ENCODE peak calls at places on chromosomes 16 and 17, in six cellular contexts. One of them, this sample, is unnamed.

GRCh38 chr16:2260250-2260649 is 7.7 kb downstream of the RNPS1 start:
- DNase-seq in K562: no peak
- DNase-seq in psoas muscle: no peak
- DNase-seq in cardiac muscle cell: no peak
- DNase-seq in ovary: no peak
- DNase-seq in tibial nerve: no peak
- DNase-seq in this sample: no peak

GRCh38 chr17:78935419-78936323 is 10.5 kb upstream of the TIMP2 start:
- DNase-seq in cardiac muscle cell: no peak
- DNase-seq in K562: peak; percentile 26
- DNase-seq in tibial nerve: peak; percentile 65
- DNase-seq in psoas muscle: peak; percentile 78
- DNase-seq in ovary: peak; percentile 88
- DNase-seq in this sample: no peak

GRCh38 chr17:31433091-31433790 is 41.8 kb downstream of the RAB11FIP4 start:
- DNase-seq in K562: no peak
- DNase-seq in tibial nerve: no peak
- DNase-seq in ovary: no peak
- DNase-seq in psoas muscle: no peak
- DNase-seq in cardiac muscle cell: no peak
- DNase-seq in this sample: peak; percentile 45

GRCh38 chr16:12541672-12542071 is 262.0 kb downstream of the CPPED1 start:
- DNase-seq in K562: peak; percentile 29
- DNase-seq in tibial nerve: no peak
- DNase-seq in cardiac muscle cell: no peak
- DNase-seq in psoas muscle: no peak
- DNase-seq in ovary: no peak
- DNase-seq in this sample: no peak

GRCh38 chr17:30363715-30364202 is 15.0 kb upstream of the CPD start:
- DNase-seq in ovary: no peak
- DNase-seq in K562: no peak
- DNase-seq in tibial nerve: no peak
- DNase-seq in psoas muscle: no peak
- DNase-seq in cardiac muscle cell: no peak
- DNase-seq in this sample: peak; percentile 95

GRCh38 chr16:68264128-68265077 is at the start of gene SLC7A6:
- DNase-seq in cardiac muscle cell: peak; percentile 80
- DNase-seq in K562: peak; percentile 91
- DNase-seq in tibial nerve: peak; percentile 62
- DNase-seq in ovary: peak; percentile 69
- DNase-seq in psoas muscle: peak; percentile 83
- DNase-seq in this sample: peak; percentile 92

GRCh38 chr17:36935681-36936454 is 1.4 kb upstream of the LHX1 start:
- DNase-seq in psoas muscle: no peak
- DNase-seq in ovary: no peak
- DNase-seq in K562: peak; percentile 43
- DNase-seq in cardiac muscle cell: peak; percentile 52
- DNase-seq in tibial nerve: no peak
- DNase-seq in this sample: no peak

GRCh38 chr17:2054740-2055493 is at the start of gene HIC1:
- DNase-seq in cardiac muscle cell: peak; percentile 86
- DNase-seq in K562: peak; percentile 52
- DNase-seq in tibial nerve: peak; percentile 71
- DNase-seq in psoas muscle: peak; percentile 81
- DNase-seq in ovary: peak; percentile 87
- DNase-seq in this sample: peak; percentile 87

GRCh38 chr17:45985447-45985846 is 13.6 kb upstream of the STH start:
- DNase-seq in tibial nerve: no peak
- DNase-seq in K562: no peak
- DNase-seq in cardiac muscle cell: no peak
- DNase-seq in ovary: no peak
- DNase-seq in psoas muscle: no peak
- DNase-seq in this sample: no peak

GRCh38 chr17:30550512-30551273 is 73.5 kb downstream of the GOSR1 start:
- DNase-seq in ovary: no peak
- DNase-seq in cardiac muscle cell: no peak
- DNase-seq in psoas muscle: no peak
- DNase-seq in tibial nerve: no peak
- DNase-seq in K562: peak; percentile 62
- DNase-seq in this sample: peak; percentile 84

GRCh38 chr16:13973321-13974023 is 53.5 kb downstream of the ERCC4 start:
- DNase-seq in psoas muscle: no peak
- DNase-seq in cardiac muscle cell: no peak
- DNase-seq in ovary: no peak
- DNase-seq in tibial nerve: no peak
- DNase-seq in K562: no peak
- DNase-seq in this sample: no peak

GRCh38 chr16:13970708-13971422 is 50.9 kb downstream of the ERCC4 start:
- DNase-seq in K562: no peak
- DNase-seq in ovary: no peak
- DNase-seq in tibial nerve: no peak
- DNase-seq in psoas muscle: no peak
- DNase-seq in cardiac muscle cell: no peak
- DNase-seq in this sample: peak; percentile 21

GRCh38 chr16:13969711-13970110 is 49.8 kb downstream of the ERCC4 start:
- DNase-seq in K562: no peak
- DNase-seq in ovary: no peak
- DNase-seq in psoas muscle: no peak
- DNase-seq in cardiac muscle cell: no peak
- DNase-seq in tibial nerve: no peak
- DNase-seq in this sample: no peak

GRCh38 chr16:13968835-13969234 is 48.9 kb downstream of the ERCC4 start:
- DNase-seq in ovary: no peak
- DNase-seq in K562: no peak
- DNase-seq in psoas muscle: no peak
- DNase-seq in cardiac muscle cell: peak; percentile 40
- DNase-seq in tibial nerve: no peak
- DNase-seq in this sample: no peak
- TF ChIP-seq CTCF in ovary: no peak
- TF ChIP-seq CTCF in K562: no peak
- TF ChIP-seq CTCF in psoas muscle: no peak
- TF ChIP-seq CTCF in cardiac muscle cell: no peak
- TF ChIP-seq CTCF in tibial nerve: no peak
- TF ChIP-seq CTCF in this sample: no peak

DNA sequence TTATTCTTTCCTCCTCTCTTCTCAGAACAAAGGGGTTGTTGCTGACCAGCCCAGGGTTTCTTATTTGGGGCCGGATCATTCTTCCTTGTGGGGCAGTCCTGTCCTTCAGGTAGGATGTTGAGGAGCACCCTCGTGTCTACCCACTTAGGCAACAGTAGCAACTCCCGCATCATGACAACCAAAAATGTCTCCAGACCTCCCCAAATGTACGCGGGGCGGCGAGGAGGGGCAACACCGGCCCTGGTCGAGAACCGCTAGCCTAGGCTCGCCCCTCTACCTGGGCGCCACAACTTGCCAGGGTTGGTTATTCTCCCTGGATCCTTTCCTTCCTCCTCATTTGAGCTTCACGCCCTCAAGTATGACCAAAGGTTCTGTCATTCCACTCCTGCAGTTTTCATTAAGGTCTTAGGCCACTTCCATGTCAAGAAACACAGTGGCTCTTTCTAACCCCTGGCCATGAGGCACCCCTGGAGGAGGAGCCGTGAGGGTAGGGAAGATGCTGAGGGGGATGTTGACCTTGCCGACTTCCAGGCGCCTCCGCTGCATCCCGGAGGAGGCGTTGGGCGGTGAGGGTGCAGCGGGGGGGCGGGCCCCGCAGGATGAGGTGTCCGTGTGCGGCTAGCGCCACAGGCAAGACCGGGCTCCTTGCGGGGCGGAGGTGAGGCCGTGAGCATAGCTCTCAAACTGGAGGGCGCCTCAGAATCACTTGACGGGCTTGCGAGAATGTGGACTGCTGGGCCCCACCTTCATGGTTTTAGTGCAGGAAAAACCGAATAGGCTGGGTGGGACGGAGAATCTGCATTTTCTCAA is 712 bp upstream of the SPECC1 start:
- DNase-seq in ovary: peak; percentile 57
- DNase-seq in psoas muscle: no peak
- DNase-seq in K562: peak; percentile 54
- DNase-seq in tibial nerve: no peak
- DNase-seq in cardiac muscle cell: peak; percentile 26
- DNase-seq in this sample: peak; percentile 11
- H3K4me3 ChIP-seq in ovary: peak overlapping the region; percentile 76
- H3K4me3 ChIP-seq in psoas muscle: peak overlapping the region; percentile 72
- H3K4me3 ChIP-seq in K562: peak overlapping the region; percentile 63
- H3K4me3 ChIP-seq in tibial nerve: peak overlapping the region; percentile 65
- H3K4me3 ChIP-seq in cardiac muscle cell: peak overlapping the region; percentile 46
- H3K4me3 ChIP-seq in this sample: peak overlapping the region; percentile 80

GRCh38 chr16:30459456-30459855 is 13.1 kb upstream of the ITGAL start:
- DNase-seq in K562: no peak
- DNase-seq in psoas muscle: no peak
- DNase-seq in ovary: no peak
- DNase-seq in tibial nerve: no peak
- DNase-seq in cardiac muscle cell: no peak
- DNase-seq in this sample: peak; percentile 87

GRCh38 chr16:30457743-30458560 is 12.3 kb upstream of the SEPHS2 start:
- DNase-seq in ovary: no peak
- DNase-seq in K562: no peak
- DNase-seq in tibial nerve: no peak
- DNase-seq in psoas muscle: no peak
- DNase-seq in cardiac muscle cell: no peak
- DNase-seq in this sample: peak; percentile 45

GRCh38 chr16:30456302-30456701 is 10.6 kb upstream of the SEPHS2 start:
- DNase-seq in tibial nerve: no peak
- DNase-seq in ovary: no peak
- DNase-seq in psoas muscle: no peak
- DNase-seq in K562: no peak
- DNase-seq in cardiac muscle cell: no peak
- DNase-seq in this sample: peak; percentile 45

GRCh38 chr16:30457256-30457655 is 11.6 kb upstream of the SEPHS2 start:
- DNase-seq in tibial nerve: no peak
- DNase-seq in cardiac muscle cell: no peak
- DNase-seq in K562: no peak
- DNase-seq in ovary: no peak
- DNase-seq in psoas muscle: no peak
- DNase-seq in this sample: no peak

DNA sequence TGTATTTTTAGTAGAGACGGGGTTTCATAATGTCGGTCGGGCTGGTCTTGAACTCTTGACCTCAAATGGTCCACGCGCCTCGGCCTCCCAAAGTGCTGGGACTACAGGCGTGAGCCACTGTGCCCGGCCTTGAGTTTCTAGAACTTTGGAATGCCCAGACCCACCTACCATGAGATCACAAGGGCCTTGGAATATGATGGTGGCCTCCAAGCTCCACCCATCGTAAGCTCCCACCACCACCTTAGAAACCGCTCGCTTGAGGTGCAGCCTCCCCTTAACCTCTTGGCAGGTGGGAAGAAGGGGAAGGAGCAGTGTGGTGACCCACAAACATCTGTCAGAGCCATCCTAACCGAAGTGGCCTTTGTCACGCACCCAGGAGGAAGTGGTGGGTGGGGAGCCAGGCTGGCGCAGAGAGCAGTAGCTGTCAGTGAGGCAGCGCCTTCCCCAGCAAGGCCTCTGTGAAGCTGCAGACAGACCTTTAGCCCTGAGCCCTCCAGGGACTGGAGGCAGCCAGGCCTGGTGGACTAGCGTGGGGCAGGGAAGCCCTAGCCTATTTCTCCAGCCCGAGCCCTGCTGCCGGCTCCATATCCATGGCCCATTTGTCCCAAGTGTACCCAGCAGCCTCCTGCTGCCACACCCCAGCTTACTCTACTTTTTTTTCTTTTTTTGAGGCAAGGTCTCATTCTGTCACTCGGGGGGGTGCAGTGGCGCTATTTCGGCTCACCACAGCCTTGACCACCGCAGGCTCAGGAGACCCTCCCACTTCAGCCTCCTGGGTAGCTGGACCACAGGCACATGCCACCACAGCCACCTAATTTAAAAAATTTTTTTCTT is 13.1 kb upstream of the SEPHS2 start:
- DNase-seq in psoas muscle: peak; percentile 19
- DNase-seq in cardiac muscle cell: no peak
- DNase-seq in tibial nerve: no peak
- DNase-seq in K562: no peak
- DNase-seq in ovary: no peak
- DNase-seq in this sample: peak; percentile 98
- TF ChIP-seq CTCF in psoas muscle: no peak
- TF ChIP-seq CTCF in cardiac muscle cell: no peak
- TF ChIP-seq CTCF in tibial nerve: no peak
- TF ChIP-seq CTCF in K562: no peak
- TF ChIP-seq CTCF in ovary: no peak
- TF ChIP-seq CTCF in this sample: no peak

GRCh38 chr16:30009085-30009862 is 1.6 kb downstream of the DOC2A start:
- DNase-seq in psoas muscle: no peak
- DNase-seq in ovary: no peak
- DNase-seq in tibial nerve: no peak
- DNase-seq in K562: no peak
- DNase-seq in cardiac muscle cell: no peak
- DNase-seq in this sample: no peak
- H3K4me3 ChIP-seq in psoas muscle: no peak overlapping the region
- H3K4me3 ChIP-seq in ovary: no peak overlapping the region
- H3K4me3 ChIP-seq in tibial nerve: no peak overlapping the region
- H3K4me3 ChIP-seq in K562: no peak overlapping the region
- H3K4me3 ChIP-seq in cardiac muscle cell: no peak overlapping the region
- H3K4me3 ChIP-seq in this sample: no peak overlapping the region

DNA sequence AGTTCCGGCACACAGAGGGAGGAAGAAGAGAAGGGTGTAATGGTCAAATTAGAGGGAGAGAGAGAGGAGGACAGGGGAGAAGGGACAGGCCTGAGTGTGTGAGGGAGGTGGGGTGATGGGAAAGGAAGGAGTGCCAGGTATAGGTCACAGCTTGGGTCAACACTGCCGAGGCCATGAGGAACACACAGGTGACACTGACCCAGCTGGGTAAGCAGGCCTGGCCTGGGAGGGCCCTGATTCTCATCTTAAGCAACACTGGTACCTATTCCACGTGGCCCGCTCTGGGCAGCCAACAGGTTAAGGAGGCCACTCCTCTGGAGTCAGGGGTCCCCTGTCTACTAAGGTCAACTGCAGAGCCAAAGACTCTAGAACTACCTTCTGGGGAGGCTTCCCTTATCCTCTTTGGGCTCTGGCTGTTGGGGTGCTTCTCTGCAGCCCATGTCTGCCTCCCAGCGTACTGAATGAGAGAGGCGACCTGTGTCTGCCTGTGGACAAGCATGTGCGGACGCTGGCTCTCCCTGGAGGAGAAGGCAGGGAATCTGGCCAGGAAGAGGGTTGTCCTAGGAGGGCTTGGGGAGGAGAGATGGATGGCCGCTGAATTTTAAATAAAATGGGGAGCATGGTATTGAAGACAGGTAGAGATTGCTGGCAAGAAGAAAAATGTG is 57.6 kb downstream of the RGS9 start:
- DNase-seq in K562: no peak
- DNase-seq in psoas muscle: no peak
- DNase-seq in ovary: no peak
- DNase-seq in tibial nerve: no peak
- DNase-seq in cardiac muscle cell: peak; percentile 12
- DNase-seq in this sample: no peak
- TF ChIP-seq CTCF in K562: peak; percentile 57
- TF ChIP-seq CTCF in psoas muscle: no peak
- TF ChIP-seq CTCF in ovary: no peak
- TF ChIP-seq CTCF in tibial nerve: no peak
- TF ChIP-seq CTCF in cardiac muscle cell: no peak
- TF ChIP-seq CTCF in this sample: no peak

GRCh38 chr16:80655751-80656150 is 115.0 kb downstream of the DYNLRB2 start:
- DNase-seq in ovary: no peak
- DNase-seq in cardiac muscle cell: no peak
- DNase-seq in tibial nerve: no peak
- DNase-seq in psoas muscle: no peak
- DNase-seq in K562: no peak
- DNase-seq in this sample: no peak
- H3K4me3 ChIP-seq in ovary: no peak overlapping the region
- H3K4me3 ChIP-seq in cardiac muscle cell: no peak overlapping the region
- H3K4me3 ChIP-seq in tibial nerve: no peak overlapping the region
- H3K4me3 ChIP-seq in psoas muscle: no peak overlapping the region
- H3K4me3 ChIP-seq in K562: no peak overlapping the region
- H3K4me3 ChIP-seq in this sample: no peak overlapping the region

This sample was measured in GM12865.